ENCODE peak calls at places on chromosomes 13 and 19, in ten cellular contexts. One of them, this sample, is unnamed.

GRCh38 chr13:80339578-80339840 is 1.4 kb downstream of the SPRY2 start:
- DNase-seq in fibroblast of villous mesenchyme: no peak
- DNase-seq in stomach: no peak
- DNase-seq in NCI-H1105 treated with DMSO at 0.1 percent for 48 hours: no peak
- DNase-seq in omental fat pad: no peak
- DNase-seq in AG04449: no peak
- DNase-seq in RCC 7860: no peak
- DNase-seq in GF-D8: no peak
- DNase-seq in stimulated activated naive B cell treated with anti-CD40 and anti-IgM and Interleukin-4, amounts not matched to agents 10 μg/mL and 1 μg/mL and 100 μg/mL, for 72 hours: no peak
- DNase-seq in stimulated activated naive CD8-positive, alpha-beta T cell treated with anti-CD3 and anti-CD28 coated beads, Interleukin-15, amount 100 ng/mL, for 72 hours: no peak
- DNase-seq in this sample: no peak

GRCh38 chr19:10420444-10421239 is at the start of gene PDE4A:
- DNase-seq in fibroblast of villous mesenchyme: peak
- DNase-seq in stomach: no peak
- DNase-seq in NCI-H1105 treated with DMSO at 0.1 percent for 48 hours: no peak
- DNase-seq in omental fat pad: no peak
- DNase-seq in AG04449: no peak
- DNase-seq in RCC 7860: no peak
- DNase-seq in GF-D8: no peak
- DNase-seq in stimulated activated naive B cell treated with anti-CD40 and anti-IgM and Interleukin-4, amounts not matched to agents 10 μg/mL and 1 μg/mL and 100 μg/mL, for 72 hours: peak
- DNase-seq in stimulated activated naive CD8-positive, alpha-beta T cell treated with anti-CD3 and anti-CD28 coated beads, Interleukin-15, amount 100 ng/mL, for 72 hours: peak
- DNase-seq in this sample: peak

GRCh38 chr19:45821103-45821521 is 6.0 kb upstream of the RSPH6A start:
- DNase-seq in fibroblast of villous mesenchyme: no peak
- DNase-seq in stomach: no peak
- DNase-seq in NCI-H1105 treated with DMSO at 0.1 percent for 48 hours: no peak
- DNase-seq in omental fat pad: no peak
- DNase-seq in AG04449: no peak
- DNase-seq in RCC 7860: no peak
- DNase-seq in GF-D8: no peak
- DNase-seq in stimulated activated naive B cell treated with anti-CD40 and anti-IgM and Interleukin-4, amounts not matched to agents 10 μg/mL and 1 μg/mL and 100 μg/mL, for 72 hours: no peak
- DNase-seq in stimulated activated naive CD8-positive, alpha-beta T cell treated with anti-CD3 and anti-CD28 coated beads, Interleukin-15, amount 100 ng/mL, for 72 hours: no peak
- DNase-seq in this sample: no peak

GRCh38 chr13:20860844-20861243 is 41.7 kb downstream of the XPO4 start:
- DNase-seq in fibroblast of villous mesenchyme: no peak
- DNase-seq in stomach: no peak
- DNase-seq in NCI-H1105 treated with DMSO at 0.1 percent for 48 hours: no peak
- DNase-seq in omental fat pad: no peak
- DNase-seq in AG04449: no peak
- DNase-seq in RCC 7860: no peak
- DNase-seq in GF-D8: no peak
- DNase-seq in stimulated activated naive B cell treated with anti-CD40 and anti-IgM and Interleukin-4, amounts not matched to agents 10 μg/mL and 1 μg/mL and 100 μg/mL, for 72 hours: no peak
- DNase-seq in stimulated activated naive CD8-positive, alpha-beta T cell treated with anti-CD3 and anti-CD28 coated beads, Interleukin-15, amount 100 ng/mL, for 72 hours: no peak
- DNase-seq in this sample: no peak

GRCh38 chr19:17209126-17210036 is 5.8 kb upstream of the USE1 start:
- DNase-seq in fibroblast of villous mesenchyme: peak
- DNase-seq in stomach: peak
- DNase-seq in NCI-H1105 treated with DMSO at 0.1 percent for 48 hours: no peak
- DNase-seq in omental fat pad: no peak
- DNase-seq in AG04449: no peak
- DNase-seq in RCC 7860: no peak
- DNase-seq in GF-D8: no peak
- DNase-seq in stimulated activated naive B cell treated with anti-CD40 and anti-IgM and Interleukin-4, amounts not matched to agents 10 μg/mL and 1 μg/mL and 100 μg/mL, for 72 hours: peak
- DNase-seq in stimulated activated naive CD8-positive, alpha-beta T cell treated with anti-CD3 and anti-CD28 coated beads, Interleukin-15, amount 100 ng/mL, for 72 hours: peak
- DNase-seq in this sample: peak

GRCh38 chr19:53982611-53983010 is 8.8 kb upstream of the CACNG6 start:
- DNase-seq in fibroblast of villous mesenchyme: peak
- DNase-seq in stomach: peak
- DNase-seq in NCI-H1105 treated with DMSO at 0.1 percent for 48 hours: no peak
- DNase-seq in omental fat pad: no peak
- DNase-seq in AG04449: no peak
- DNase-seq in RCC 7860: no peak
- DNase-seq in GF-D8: no peak
- DNase-seq in stimulated activated naive B cell treated with anti-CD40 and anti-IgM and Interleukin-4, amounts not matched to agents 10 μg/mL and 1 μg/mL and 100 μg/mL, for 72 hours: no peak
- DNase-seq in stimulated activated naive CD8-positive, alpha-beta T cell treated with anti-CD3 and anti-CD28 coated beads, Interleukin-15, amount 100 ng/mL, for 72 hours: no peak
- DNase-seq in this sample: no peak

GRCh38 chr13:38670627-38671026 is 16.2 kb upstream of the FREM2 start:
- DNase-seq in fibroblast of villous mesenchyme: no peak
- DNase-seq in stomach: no peak
- DNase-seq in NCI-H1105 treated with DMSO at 0.1 percent for 48 hours: no peak
- DNase-seq in omental fat pad: no peak
- DNase-seq in AG04449: no peak
- DNase-seq in RCC 7860: no peak
- DNase-seq in GF-D8: no peak
- DNase-seq in stimulated activated naive B cell treated with anti-CD40 and anti-IgM and Interleukin-4, amounts not matched to agents 10 μg/mL and 1 μg/mL and 100 μg/mL, for 72 hours: no peak
- DNase-seq in stimulated activated naive CD8-positive, alpha-beta T cell treated with anti-CD3 and anti-CD28 coated beads, Interleukin-15, amount 100 ng/mL, for 72 hours: no peak
- DNase-seq in this sample: no peak

GRCh38 chr13:34678154-34678553 is 263.9 kb upstream of the NBEA start:
- DNase-seq in fibroblast of villous mesenchyme: peak
- DNase-seq in stomach: no peak
- DNase-seq in NCI-H1105 treated with DMSO at 0.1 percent for 48 hours: no peak
- DNase-seq in omental fat pad: no peak
- DNase-seq in AG04449: no peak
- DNase-seq in RCC 7860: peak
- DNase-seq in GF-D8: no peak
- DNase-seq in stimulated activated naive B cell treated with anti-CD40 and anti-IgM and Interleukin-4, amounts not matched to agents 10 μg/mL and 1 μg/mL and 100 μg/mL, for 72 hours: no peak
- DNase-seq in stimulated activated naive CD8-positive, alpha-beta T cell treated with anti-CD3 and anti-CD28 coated beads, Interleukin-15, amount 100 ng/mL, for 72 hours: no peak
- DNase-seq in this sample: no peak

GRCh38 chr19:10289836-10290438 is at the start of gene ICAM5:
- DNase-seq in fibroblast of villous mesenchyme: peak
- DNase-seq in stomach: no peak
- DNase-seq in NCI-H1105 treated with DMSO at 0.1 percent for 48 hours: peak
- DNase-seq in omental fat pad: no peak
- DNase-seq in AG04449: no peak
- DNase-seq in RCC 7860: no peak
- DNase-seq in GF-D8: peak
- DNase-seq in stimulated activated naive B cell treated with anti-CD40 and anti-IgM and Interleukin-4, amounts not matched to agents 10 μg/mL and 1 μg/mL and 100 μg/mL, for 72 hours: no peak
- DNase-seq in stimulated activated naive CD8-positive, alpha-beta T cell treated with anti-CD3 and anti-CD28 coated beads, Interleukin-15, amount 100 ng/mL, for 72 hours: peak
- DNase-seq in this sample: no peak